ENCODE peak calls at places on chromosomes 2 and 18, in six cellular contexts. One of them, this sample, is unnamed.

GRCh38 chr2:219946529-219946928 is 319.1 kb downstream of the SLC4A3 start:
- DNase-seq in OCI-M1: no peak
- DNase-seq in stimulated activated CD8-positive, alpha-beta memory T cell treated with anti-CD3 and anti-CD28 coated beads, Interleukin-4, amount 100 ng/mL, for 1 hour: no peak
- DNase-seq in fibroblast of lung: no peak
- DNase-seq in kidney: no peak
- DNase-seq in NCI-H510A: no peak
- DNase-seq in this sample: no peak

GRCh38 chr2:160371251-160372009 is 122.2 kb downstream of the RBMS1 start:
- DNase-seq in OCI-M1: peak
- DNase-seq in stimulated activated CD8-positive, alpha-beta memory T cell treated with anti-CD3 and anti-CD28 coated beads, Interleukin-4, amount 100 ng/mL, for 1 hour: no peak
- DNase-seq in fibroblast of lung: no peak
- DNase-seq in kidney: no peak
- DNase-seq in NCI-H510A: no peak
- DNase-seq in this sample: no peak

GRCh38 chr2:111687911-111688310 is 196.1 kb downstream of the ANAPC1 start:
- DNase-seq in OCI-M1: no peak
- DNase-seq in stimulated activated CD8-positive, alpha-beta memory T cell treated with anti-CD3 and anti-CD28 coated beads, Interleukin-4, amount 100 ng/mL, for 1 hour: no peak
- DNase-seq in fibroblast of lung: no peak
- DNase-seq in kidney: no peak
- DNase-seq in NCI-H510A: no peak
- DNase-seq in this sample: no peak

GRCh38 chr2:43759195-43759594 is 14.6 kb upstream of the DYNC2LI1 start:
- DNase-seq in OCI-M1: no peak
- DNase-seq in stimulated activated CD8-positive, alpha-beta memory T cell treated with anti-CD3 and anti-CD28 coated beads, Interleukin-4, amount 100 ng/mL, for 1 hour: no peak
- DNase-seq in fibroblast of lung: peak
- DNase-seq in kidney: no peak
- DNase-seq in NCI-H510A: no peak
- DNase-seq in this sample: no peak

GRCh38 chr2:99860720-99861375 is 281.5 kb downstream of the AFF3 start:
- DNase-seq in OCI-M1: no peak
- DNase-seq in stimulated activated CD8-positive, alpha-beta memory T cell treated with anti-CD3 and anti-CD28 coated beads, Interleukin-4, amount 100 ng/mL, for 1 hour: no peak
- DNase-seq in fibroblast of lung: no peak
- DNase-seq in kidney: no peak
- DNase-seq in NCI-H510A: no peak
- DNase-seq in this sample: no peak

GRCh38 chr2:120110507-120110906 is 97.6 kb downstream of the EPB41L5 start:
- DNase-seq in OCI-M1: no peak
- DNase-seq in stimulated activated CD8-positive, alpha-beta memory T cell treated with anti-CD3 and anti-CD28 coated beads, Interleukin-4, amount 100 ng/mL, for 1 hour: no peak
- DNase-seq in fibroblast of lung: no peak
- DNase-seq in kidney: no peak
- DNase-seq in NCI-H510A: no peak
- DNase-seq in this sample: no peak

GRCh38 chr2:242085941-242086621 is 216.6 kb downstream of the RTP5 start:
- DNase-seq in OCI-M1: peak
- DNase-seq in stimulated activated CD8-positive, alpha-beta memory T cell treated with anti-CD3 and anti-CD28 coated beads, Interleukin-4, amount 100 ng/mL, for 1 hour: no peak
- DNase-seq in fibroblast of lung: peak
- DNase-seq in kidney: no peak
- DNase-seq in NCI-H510A: no peak
- DNase-seq in this sample: no peak

GRCh38 chr18:33757037-33757436 is 179.0 kb downstream of the ASXL3 start:
- DNase-seq in OCI-M1: no peak
- DNase-seq in stimulated activated CD8-positive, alpha-beta memory T cell treated with anti-CD3 and anti-CD28 coated beads, Interleukin-4, amount 100 ng/mL, for 1 hour: no peak
- DNase-seq in fibroblast of lung: peak
- DNase-seq in kidney: no peak
- DNase-seq in NCI-H510A: no peak
- DNase-seq in this sample: no peak

GRCh38 chr2:40405440-40405839 is 46.5 kb downstream of the SLC8A1 start:
- DNase-seq in OCI-M1: no peak
- DNase-seq in stimulated activated CD8-positive, alpha-beta memory T cell treated with anti-CD3 and anti-CD28 coated beads, Interleukin-4, amount 100 ng/mL, for 1 hour: no peak
- DNase-seq in fibroblast of lung: no peak
- DNase-seq in kidney: no peak
- DNase-seq in NCI-H510A: no peak
- DNase-seq in this sample: no peak

GRCh38 chr2:68987051-68987503 is 12.6 kb downstream of the GKN1 start:
- DNase-seq in OCI-M1: no peak
- DNase-seq in stimulated activated CD8-positive, alpha-beta memory T cell treated with anti-CD3 and anti-CD28 coated beads, Interleukin-4, amount 100 ng/mL, for 1 hour: no peak
- DNase-seq in fibroblast of lung: no peak
- DNase-seq in kidney: no peak
- DNase-seq in NCI-H510A: no peak
- DNase-seq in this sample: no peak

This sample was measured in esophagus squamous epithelium.